ENCODE peak calls at places on chromosomes 13 and 19, in ten cellular contexts. One of them, this sample, is unnamed.

GRCh38 chr19:29819986-29820385 is 8.2 kb downstream of the CCNE1 start:
- DNase-seq in foreskin keratinocyte: no peak
- DNase-seq in ovary: no peak
- DNase-seq in CD8-positive, alpha-beta T cell: no peak
- DNase-seq in suprapubic skin: no peak
- DNase-seq in cardiac muscle cell: no peak
- DNase-seq in AG04450: no peak
- DNase-seq in tibial artery: no peak
- DNase-seq in heart right ventricle: no peak
- DNase-seq in stomach: no peak
- DNase-seq in this sample: no peak

GRCh38 chr19:1533510-1534150 is 9.8 kb downstream of the PLK5 start:
- DNase-seq in heart right ventricle: no peak
- DNase-seq in cardiac muscle cell: no peak
- DNase-seq in foreskin keratinocyte: no peak
- DNase-seq in AG04450: no peak
- DNase-seq in tibial artery: no peak
- DNase-seq in ovary: no peak
- DNase-seq in suprapubic skin: no peak
- DNase-seq in CD8-positive, alpha-beta T cell: no peak
- DNase-seq in stomach: no peak
- DNase-seq in this sample: no peak

GRCh38 chr19:54172764-54173699 is at the start of gene TMC4:
- DNase-seq in ovary: no peak
- DNase-seq in suprapubic skin: no peak
- DNase-seq in AG04450: no peak
- DNase-seq in stomach: peak; percentile 88
- DNase-seq in cardiac muscle cell: peak; percentile 62
- DNase-seq in CD8-positive, alpha-beta T cell: no peak
- DNase-seq in foreskin keratinocyte: peak; percentile 82
- DNase-seq in heart right ventricle: no peak
- DNase-seq in tibial artery: no peak
- DNase-seq in this sample: peak; percentile 69

GRCh38 chr19:53782698-53783097 is 41.4 kb downstream of the NLRP12 start:
- DNase-seq in tibial artery: no peak
- DNase-seq in suprapubic skin: no peak
- DNase-seq in CD8-positive, alpha-beta T cell: no peak
- DNase-seq in stomach: no peak
- DNase-seq in cardiac muscle cell: no peak
- DNase-seq in AG04450: no peak
- DNase-seq in ovary: no peak
- DNase-seq in heart right ventricle: no peak
- DNase-seq in foreskin keratinocyte: no peak
- DNase-seq in this sample: no peak

GRCh38 chr19:35903550-35904179 is 1.3 kb downstream of the HCST start:
- DNase-seq in ovary: peak; percentile 74
- DNase-seq in suprapubic skin: peak; percentile 88
- DNase-seq in tibial artery: peak; percentile 78
- DNase-seq in AG04450: no peak
- DNase-seq in CD8-positive, alpha-beta T cell: peak; percentile 94
- DNase-seq in cardiac muscle cell: peak; percentile 73
- DNase-seq in heart right ventricle: peak; percentile 70
- DNase-seq in stomach: peak; percentile 77
- DNase-seq in foreskin keratinocyte: peak; percentile 29
- DNase-seq in this sample: peak; percentile 33

GRCh38 chr13:48570225-48570828 is 37.4 kb upstream of the RCBTB2 start:
- DNase-seq in foreskin keratinocyte: no peak
- DNase-seq in AG04450: no peak
- DNase-seq in ovary: no peak
- DNase-seq in heart right ventricle: no peak
- DNase-seq in stomach: no peak
- DNase-seq in CD8-positive, alpha-beta T cell: no peak
- DNase-seq in cardiac muscle cell: no peak
- DNase-seq in tibial artery: peak; percentile 40
- DNase-seq in suprapubic skin: no peak
- DNase-seq in this sample: no peak

GRCh38 chr13:45292176-45292575 is 48.8 kb downstream of the TPT1 start:
- DNase-seq in heart right ventricle: no peak
- DNase-seq in stomach: no peak
- DNase-seq in suprapubic skin: no peak
- DNase-seq in CD8-positive, alpha-beta T cell: no peak
- DNase-seq in AG04450: no peak
- DNase-seq in ovary: no peak
- DNase-seq in tibial artery: no peak
- DNase-seq in cardiac muscle cell: no peak
- DNase-seq in foreskin keratinocyte: peak; percentile 81
- DNase-seq in this sample: peak; percentile 62

GRCh38 chr13:29435125-29435911 is 160.2 kb downstream of the SLC7A1 start:
- DNase-seq in foreskin keratinocyte: peak; percentile 67
- DNase-seq in stomach: no peak
- DNase-seq in ovary: no peak
- DNase-seq in tibial artery: no peak
- DNase-seq in CD8-positive, alpha-beta T cell: no peak
- DNase-seq in heart right ventricle: peak; percentile 26
- DNase-seq in cardiac muscle cell: peak; percentile 92
- DNase-seq in suprapubic skin: no peak
- DNase-seq in AG04450: peak; percentile 45
- DNase-seq in this sample: peak; percentile 56

GRCh38 chr13:47481521-47481920 is 519.6 kb downstream of the SUCLA2 start:
- DNase-seq in ovary: no peak
- DNase-seq in tibial artery: no peak
- DNase-seq in heart right ventricle: no peak
- DNase-seq in stomach: no peak
- DNase-seq in CD8-positive, alpha-beta T cell: no peak
- DNase-seq in cardiac muscle cell: no peak
- DNase-seq in suprapubic skin: no peak
- DNase-seq in foreskin keratinocyte: no peak
- DNase-seq in AG04450: no peak
- DNase-seq in this sample: no peak

GRCh38 chr13:71117920-71118319 is 749.1 kb downstream of the DACH1 start:
- DNase-seq in heart right ventricle: no peak
- DNase-seq in foreskin keratinocyte: no peak
- DNase-seq in ovary: no peak
- DNase-seq in stomach: no peak
- DNase-seq in tibial artery: no peak
- DNase-seq in cardiac muscle cell: no peak
- DNase-seq in CD8-positive, alpha-beta T cell: no peak
- DNase-seq in AG04450: no peak
- DNase-seq in suprapubic skin: no peak
- DNase-seq in this sample: no peak

GRCh38 chr13:105972306-105972721 is 563.1 kb downstream of the EFNB2 start:
- DNase-seq in AG04450: no peak
- DNase-seq in suprapubic skin: no peak
- DNase-seq in tibial artery: no peak
- DNase-seq in ovary: no peak
- DNase-seq in cardiac muscle cell: no peak
- DNase-seq in heart right ventricle: no peak
- DNase-seq in CD8-positive, alpha-beta T cell: no peak
- DNase-seq in stomach: no peak
- DNase-seq in foreskin keratinocyte: no peak
- DNase-seq in this sample: no peak

GRCh38 chr13:77774181-77774580 is 76.7 kb downstream of the SLAIN1 start:
- DNase-seq in suprapubic skin: no peak
- DNase-seq in tibial artery: no peak
- DNase-seq in AG04450: no peak
- DNase-seq in ovary: no peak
- DNase-seq in heart right ventricle: no peak
- DNase-seq in CD8-positive, alpha-beta T cell: no peak
- DNase-seq in cardiac muscle cell: no peak
- DNase-seq in stomach: no peak
- DNase-seq in foreskin keratinocyte: no peak
- DNase-seq in this sample: no peak

GRCh38 chr13:113855012-113855921 is 8.6 kb downstream of the GAS6 start:
- DNase-seq in AG04450: no peak
- DNase-seq in tibial artery: peak; percentile 22
- DNase-seq in stomach: peak; percentile 24
- DNase-seq in suprapubic skin: peak; percentile 80
- DNase-seq in heart right ventricle: no peak
- DNase-seq in ovary: peak; percentile 35
- DNase-seq in foreskin keratinocyte: no peak
- DNase-seq in CD8-positive, alpha-beta T cell: peak; percentile 40
- DNase-seq in cardiac muscle cell: no peak
- DNase-seq in this sample: no peak

GRCh38 chr19:57212109-57212508 is 18.7 kb upstream of the AURKC start:
- DNase-seq in foreskin keratinocyte: no peak
- DNase-seq in stomach: no peak
- DNase-seq in suprapubic skin: no peak
- DNase-seq in cardiac muscle cell: no peak
- DNase-seq in heart right ventricle: no peak
- DNase-seq in ovary: no peak
- DNase-seq in CD8-positive, alpha-beta T cell: peak; percentile 39
- DNase-seq in AG04450: no peak
- DNase-seq in tibial artery: no peak
- DNase-seq in this sample: no peak

GRCh38 chr13:50309872-50310594 is 294.8 kb downstream of the KCNRG start:
- DNase-seq in tibial artery: no peak
- DNase-seq in heart right ventricle: no peak
- DNase-seq in ovary: no peak
- DNase-seq in stomach: no peak
- DNase-seq in CD8-positive, alpha-beta T cell: no peak
- DNase-seq in AG04450: no peak
- DNase-seq in cardiac muscle cell: no peak
- DNase-seq in foreskin keratinocyte: no peak
- DNase-seq in suprapubic skin: no peak
- DNase-seq in this sample: no peak

GRCh38 chr19:11475861-11476260 is 5.0 kb downstream of the ELAVL3 start:
- DNase-seq in tibial artery: no peak
- DNase-seq in heart right ventricle: no peak
- DNase-seq in ovary: no peak
- DNase-seq in foreskin keratinocyte: no peak
- DNase-seq in CD8-positive, alpha-beta T cell: no peak
- DNase-seq in suprapubic skin: no peak
- DNase-seq in AG04450: no peak
- DNase-seq in stomach: no peak
- DNase-seq in cardiac muscle cell: no peak
- DNase-seq in this sample: no peak

GRCh38 chr13:23289917-23290357 is 109.2 kb downstream of the SGCG start:
- DNase-seq in tibial artery: no peak
- DNase-seq in stomach: no peak
- DNase-seq in suprapubic skin: no peak
- DNase-seq in AG04450: peak; percentile 1
- DNase-seq in CD8-positive, alpha-beta T cell: no peak
- DNase-seq in foreskin keratinocyte: peak; percentile 98
- DNase-seq in cardiac muscle cell: peak; percentile 62
- DNase-seq in ovary: no peak
- DNase-seq in heart right ventricle: no peak
- DNase-seq in this sample: peak; percentile 63

GRCh38 chr19:18999896-19000620 is 33.3 kb downstream of the SUGP2 start:
- DNase-seq in CD8-positive, alpha-beta T cell: no peak
- DNase-seq in tibial artery: no peak
- DNase-seq in stomach: no peak
- DNase-seq in AG04450: no peak
- DNase-seq in suprapubic skin: no peak
- DNase-seq in ovary: no peak
- DNase-seq in foreskin keratinocyte: no peak
- DNase-seq in heart right ventricle: no peak
- DNase-seq in cardiac muscle cell: peak; percentile 14
- DNase-seq in this sample: no peak
- TF ChIP-seq CTCF in CD8-positive, alpha-beta T cell: no peak
- TF ChIP-seq CTCF in tibial artery: no peak
- TF ChIP-seq CTCF in stomach: no peak
- TF ChIP-seq CTCF in AG04450: peak; percentile 41
- TF ChIP-seq CTCF in suprapubic skin: no peak
- TF ChIP-seq CTCF in ovary: no peak
- TF ChIP-seq CTCF in foreskin keratinocyte: peak; percentile 45
- TF ChIP-seq CTCF in heart right ventricle: no peak
- TF ChIP-seq CTCF in cardiac muscle cell: peak; percentile 30
- TF ChIP-seq CTCF in this sample: no peak

GRCh38 chr19:41425174-41426115 is 1.7 kb downstream of the B3GNT8 start:
- DNase-seq in cardiac muscle cell: no peak
- DNase-seq in tibial artery: no peak
- DNase-seq in CD8-positive, alpha-beta T cell: no peak
- DNase-seq in ovary: no peak
- DNase-seq in stomach: no peak
- DNase-seq in AG04450: no peak
- DNase-seq in heart right ventricle: no peak
- DNase-seq in suprapubic skin: no peak
- DNase-seq in foreskin keratinocyte: no peak
- DNase-seq in this sample: no peak

GRCh38 chr19:41427647-41428480 is 690 bp upstream of the B3GNT8 start:
- DNase-seq in heart right ventricle: peak; percentile 44
- DNase-seq in foreskin keratinocyte: peak; percentile 52
- DNase-seq in stomach: no peak
- DNase-seq in CD8-positive, alpha-beta T cell: peak; percentile 69
- DNase-seq in suprapubic skin: no peak
- DNase-seq in AG04450: no peak
- DNase-seq in cardiac muscle cell: peak; percentile 35
- DNase-seq in tibial artery: peak; percentile 52
- DNase-seq in ovary: peak; percentile 63
- DNase-seq in this sample: peak; percentile 27

GRCh38 chr19:41424335-41425173 is 2.6 kb downstream of the B3GNT8 start:
- DNase-seq in suprapubic skin: no peak
- DNase-seq in heart right ventricle: no peak
- DNase-seq in CD8-positive, alpha-beta T cell: no peak
- DNase-seq in tibial artery: no peak
- DNase-seq in cardiac muscle cell: no peak
- DNase-seq in foreskin keratinocyte: no peak
- DNase-seq in AG04450: no peak
- DNase-seq in stomach: no peak
- DNase-seq in ovary: no peak
- DNase-seq in this sample: no peak

GRCh38 chr19:41426952-41427646 is at the start of gene B3GNT8:
- DNase-seq in suprapubic skin: peak; percentile 92
- DNase-seq in ovary: peak; percentile 86
- DNase-seq in cardiac muscle cell: peak; percentile 81
- DNase-seq in foreskin keratinocyte: peak; percentile 76
- DNase-seq in stomach: peak; percentile 86
- DNase-seq in tibial artery: peak; percentile 89
- DNase-seq in AG04450: peak; percentile 11
- DNase-seq in CD8-positive, alpha-beta T cell: peak; percentile 64
- DNase-seq in heart right ventricle: peak; percentile 90
- DNase-seq in this sample: peak; percentile 88

GRCh38 chr19:41426116-41426841 is 895 bp downstream of the B3GNT8 start:
- DNase-seq in CD8-positive, alpha-beta T cell: no peak
- DNase-seq in AG04450: no peak
- DNase-seq in tibial artery: no peak
- DNase-seq in stomach: no peak
- DNase-seq in heart right ventricle: no peak
- DNase-seq in suprapubic skin: peak; percentile 80
- DNase-seq in ovary: peak; percentile 58
- DNase-seq in foreskin keratinocyte: no peak
- DNase-seq in cardiac muscle cell: no peak
- DNase-seq in this sample: no peak
- H3K27ac ChIP-seq in CD8-positive, alpha-beta T cell: no peak overlapping the region
- H3K27ac ChIP-seq in AG04450: no peak overlapping the region
- H3K27ac ChIP-seq in tibial artery: peak overlapping the region; percentile 78
- H3K27ac ChIP-seq in stomach: peak overlapping the region; percentile 71
- H3K27ac ChIP-seq in heart right ventricle: peak overlapping the region; percentile 86
- H3K27ac ChIP-seq in suprapubic skin: peak overlapping the region; percentile 61
- H3K27ac ChIP-seq in ovary: peak overlapping the region; percentile 68
- H3K27ac ChIP-seq in foreskin keratinocyte: no peak overlapping the region
- H3K27ac ChIP-seq in cardiac muscle cell: peak overlapping the region; percentile 84
- H3K27ac ChIP-seq in this sample: peak overlapping the region; percentile 96

GRCh38 chr19:3343619-3344502 is 22.5 kb upstream of the NFIC start:
- DNase-seq in stomach: peak; percentile 78
- DNase-seq in tibial artery: peak; percentile 97
- DNase-seq in cardiac muscle cell: peak; percentile 93
- DNase-seq in CD8-positive, alpha-beta T cell: no peak
- DNase-seq in heart right ventricle: peak; percentile 76
- DNase-seq in AG04450: no peak
- DNase-seq in suprapubic skin: peak; percentile 96
- DNase-seq in foreskin keratinocyte: peak; percentile 85
- DNase-seq in ovary: peak; percentile 91
- DNase-seq in this sample: peak; percentile 89
- TF ChIP-seq CTCF in stomach: no peak
- TF ChIP-seq CTCF in tibial artery: no peak
- TF ChIP-seq CTCF in cardiac muscle cell: no peak
- TF ChIP-seq CTCF in CD8-positive, alpha-beta T cell: no peak
- TF ChIP-seq CTCF in heart right ventricle: peak; percentile 2
- TF ChIP-seq CTCF in AG04450: peak; percentile 7
- TF ChIP-seq CTCF in suprapubic skin: no peak
- TF ChIP-seq CTCF in foreskin keratinocyte: peak; percentile 32
- TF ChIP-seq CTCF in ovary: no peak
- TF ChIP-seq CTCF in this sample: no peak

GRCh38 chr19:6065685-6066365 is 44.5 kb downstream of the RFX2 start:
- DNase-seq in heart right ventricle: peak; percentile 52
- DNase-seq in foreskin keratinocyte: peak; percentile 47
- DNase-seq in suprapubic skin: peak; percentile 82
- DNase-seq in AG04450: no peak
- DNase-seq in cardiac muscle cell: no peak
- DNase-seq in CD8-positive, alpha-beta T cell: no peak
- DNase-seq in stomach: no peak
- DNase-seq in tibial artery: no peak
- DNase-seq in ovary: no peak
- DNase-seq in this sample: peak; percentile 82
- H3K27ac ChIP-seq in heart right ventricle: peak overlapping the region; percentile 93
- H3K27ac ChIP-seq in foreskin keratinocyte: peak overlapping the region; percentile 50
- H3K27ac ChIP-seq in suprapubic skin: peak overlapping the region; percentile 85
- H3K27ac ChIP-seq in AG04450: peak overlapping the region; percentile 42
- H3K27ac ChIP-seq in cardiac muscle cell: no peak overlapping the region
- H3K27ac ChIP-seq in CD8-positive, alpha-beta T cell: no peak overlapping the region
- H3K27ac ChIP-seq in stomach: peak overlapping the region; percentile 90
- H3K27ac ChIP-seq in tibial artery: peak overlapping the region; percentile 90
- H3K27ac ChIP-seq in ovary: peak overlapping the region; percentile 2
- H3K27ac ChIP-seq in this sample: peak overlapping the region; percentile 90